ENCODE peak calls at places on chromosomes 4 and X, in four cellular contexts. One of them, this sample, is unnamed.

GRCh38 chrX:40176979-40177430 is 79.2 kb upstream of the BCOR start:
- DNase-seq in GM12878: no peak
- DNase-seq in IMR-90: no peak
- DNase-seq in K562: no peak
- DNase-seq in this sample: peak

GRCh38 chrX:72308566-72309296 is 3.0 kb upstream of the CITED1 start:
- DNase-seq in K562: peak
- DNase-seq in IMR-90: peak
- DNase-seq in GM12878: no peak
- DNase-seq in this sample: peak

GRCh38 chrX:114584983-114585842 is 1.3 kb downstream of the HTR2C start:
- DNase-seq in K562: no peak
- DNase-seq in IMR-90: no peak
- DNase-seq in GM12878: no peak
- DNase-seq in this sample: no peak

GRCh38 chr4:35105486-35105885 is 1138.8 kb downstream of the ARAP2 start:
- DNase-seq in K562: no peak
- DNase-seq in IMR-90: no peak
- DNase-seq in GM12878: no peak
- DNase-seq in this sample: no peak

GRCh38 chr4:122616910-122617596 is 3.8 kb downstream of the IL21 start:
- DNase-seq in GM12878: no peak
- DNase-seq in IMR-90: no peak
- DNase-seq in K562: no peak
- DNase-seq in this sample: no peak

GRCh38 chr4:33924239-33924638 is 2320.1 kb downstream of the ARAP2 start:
- DNase-seq in GM12878: no peak
- DNase-seq in IMR-90: peak
- DNase-seq in K562: no peak
- DNase-seq in this sample: peak

GRCh38 chr4:127352220-127352619 is 280.5 kb upstream of the INTU start:
- DNase-seq in IMR-90: no peak
- DNase-seq in GM12878: no peak
- DNase-seq in K562: no peak
- DNase-seq in this sample: no peak

GRCh38 chr4:39446842-39447573 is 11.7 kb downstream of the RPL9 start:
- DNase-seq in IMR-90: peak
- DNase-seq in GM12878: peak
- DNase-seq in K562: no peak
- DNase-seq in this sample: peak

GRCh38 chrX:84099120-84099519 is 88.9 kb downstream of the RPS6KA6 start:
- DNase-seq in K562: no peak
- DNase-seq in IMR-90: no peak
- DNase-seq in GM12878: no peak
- DNase-seq in this sample: no peak

GRCh38 chr4:163548481-163549243 is 54.2 kb downstream of the TMA16 start:
- DNase-seq in K562: peak
- DNase-seq in GM12878: no peak
- DNase-seq in IMR-90: peak
- DNase-seq in this sample: peak

GRCh38 chr4:10369517-10369916 is 87.7 kb downstream of the ZNF518B start:
- DNase-seq in GM12878: no peak
- DNase-seq in K562: no peak
- DNase-seq in IMR-90: no peak
- DNase-seq in this sample: no peak

GRCh38 chrX:10649286-10649685 is 28.9 kb upstream of the MID1 start:
- DNase-seq in K562: no peak
- DNase-seq in IMR-90: peak
- DNase-seq in GM12878: no peak
- DNase-seq in this sample: no peak

GRCh38 chr4:4673070-4673469 is 131.2 kb upstream of the STX18 start:
- DNase-seq in IMR-90: no peak
- DNase-seq in K562: peak
- DNase-seq in GM12878: no peak
- DNase-seq in this sample: peak

GRCh38 chr4:107247738-107248137 is 211.6 kb upstream of the DKK2 start:
- DNase-seq in K562: no peak
- DNase-seq in IMR-90: no peak
- DNase-seq in GM12878: no peak
- DNase-seq in this sample: no peak

GRCh38 chr4:40046311-40046980 is 10.2 kb upstream of the N4BP2 start:
- DNase-seq in GM12878: no peak
- DNase-seq in K562: no peak
- DNase-seq in IMR-90: peak
- DNase-seq in this sample: peak

DNA sequence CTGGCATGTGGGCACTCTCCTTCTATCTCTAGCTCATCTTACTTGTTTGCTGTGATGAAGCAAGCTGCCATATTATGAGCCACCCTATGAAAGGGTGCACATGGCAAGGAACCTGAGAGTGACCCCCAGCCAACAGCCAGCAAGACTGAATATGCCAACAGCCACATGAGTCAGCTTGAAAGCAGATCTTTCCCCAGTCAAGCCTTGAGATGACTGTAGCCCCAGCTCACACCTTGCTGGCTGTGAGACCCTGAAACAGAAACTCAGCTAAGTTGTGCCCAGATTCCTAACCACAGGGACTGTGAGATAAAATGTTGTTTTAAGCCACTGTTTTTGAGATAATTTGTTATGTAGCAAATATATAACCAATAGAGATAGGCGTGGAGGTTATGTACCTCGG is 36.2 kb downstream of the KDM5C start:
- DNase-seq in K562: peak
- DNase-seq in GM12878: peak
- DNase-seq in IMR-90: peak
- DNase-seq in this sample: no peak
- TF ChIP-seq FOS in K562: no peak
- TF ChIP-seq FOS in GM12878: no peak
- TF ChIP-seq FOS in IMR-90: no peak
- TF ChIP-seq FOS in this sample: no peak

DNA sequence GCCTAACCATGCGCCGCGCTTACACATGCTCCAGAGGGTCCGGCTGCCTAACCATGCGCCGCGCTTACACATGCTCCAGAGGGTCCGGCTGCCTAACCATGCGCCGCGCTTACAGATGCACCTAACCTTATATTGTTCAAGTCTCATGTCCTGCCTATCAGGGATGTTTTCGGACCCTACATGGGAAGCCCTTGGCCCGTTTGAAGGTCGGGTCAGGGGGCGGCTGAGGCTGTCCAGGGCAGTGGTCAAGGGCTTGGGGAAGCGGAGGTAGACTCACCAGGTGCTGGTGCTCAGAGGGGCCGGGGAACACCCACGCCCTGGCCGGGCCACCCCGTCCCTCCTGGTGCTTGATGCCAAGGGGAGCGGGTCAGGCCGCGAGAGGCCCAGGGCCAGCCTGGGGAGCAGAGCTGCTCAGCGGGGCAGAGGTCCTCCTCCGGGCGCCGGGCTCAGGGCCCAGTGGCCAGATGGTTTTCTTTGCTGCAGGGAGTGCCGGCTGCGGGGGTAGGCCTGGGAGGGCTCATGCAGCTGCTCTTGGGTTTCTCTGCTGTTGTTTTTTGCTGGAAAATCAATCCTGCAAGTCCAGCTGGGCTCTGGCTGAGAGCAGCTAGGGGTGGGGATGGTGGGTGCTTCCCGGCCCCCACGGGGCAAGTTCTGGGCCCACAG is 35.4 kb upstream of the SPON2 start:
- DNase-seq in IMR-90: peak
- DNase-seq in K562: no peak
- DNase-seq in GM12878: no peak
- DNase-seq in this sample: no peak
- TF ChIP-seq FOS in IMR-90: no peak
- TF ChIP-seq FOS in K562: no peak
- TF ChIP-seq FOS in GM12878: no peak
- TF ChIP-seq FOS in this sample: no peak

GRCh38 chrX:1466971-1467561 is 14.4 kb upstream of the ASMTL start:
- DNase-seq in K562: no peak
- DNase-seq in GM12878: no peak
- DNase-seq in IMR-90: no peak
- DNase-seq in this sample: no peak

GRCh38 chrX:1464282-1465131 is 11.8 kb upstream of the ASMTL start:
- DNase-seq in GM12878: no peak
- DNase-seq in IMR-90: no peak
- DNase-seq in K562: no peak
- DNase-seq in this sample: no peak

GRCh38 chrX:1463581-1464281 is 11.0 kb upstream of the ASMTL start:
- DNase-seq in GM12878: no peak
- DNase-seq in K562: no peak
- DNase-seq in IMR-90: no peak
- DNase-seq in this sample: no peak

GRCh38 chrX:1466232-1466661 is 13.5 kb upstream of the ASMTL start:
- DNase-seq in IMR-90: no peak
- DNase-seq in K562: no peak
- DNase-seq in GM12878: no peak
- DNase-seq in this sample: no peak

DNA sequence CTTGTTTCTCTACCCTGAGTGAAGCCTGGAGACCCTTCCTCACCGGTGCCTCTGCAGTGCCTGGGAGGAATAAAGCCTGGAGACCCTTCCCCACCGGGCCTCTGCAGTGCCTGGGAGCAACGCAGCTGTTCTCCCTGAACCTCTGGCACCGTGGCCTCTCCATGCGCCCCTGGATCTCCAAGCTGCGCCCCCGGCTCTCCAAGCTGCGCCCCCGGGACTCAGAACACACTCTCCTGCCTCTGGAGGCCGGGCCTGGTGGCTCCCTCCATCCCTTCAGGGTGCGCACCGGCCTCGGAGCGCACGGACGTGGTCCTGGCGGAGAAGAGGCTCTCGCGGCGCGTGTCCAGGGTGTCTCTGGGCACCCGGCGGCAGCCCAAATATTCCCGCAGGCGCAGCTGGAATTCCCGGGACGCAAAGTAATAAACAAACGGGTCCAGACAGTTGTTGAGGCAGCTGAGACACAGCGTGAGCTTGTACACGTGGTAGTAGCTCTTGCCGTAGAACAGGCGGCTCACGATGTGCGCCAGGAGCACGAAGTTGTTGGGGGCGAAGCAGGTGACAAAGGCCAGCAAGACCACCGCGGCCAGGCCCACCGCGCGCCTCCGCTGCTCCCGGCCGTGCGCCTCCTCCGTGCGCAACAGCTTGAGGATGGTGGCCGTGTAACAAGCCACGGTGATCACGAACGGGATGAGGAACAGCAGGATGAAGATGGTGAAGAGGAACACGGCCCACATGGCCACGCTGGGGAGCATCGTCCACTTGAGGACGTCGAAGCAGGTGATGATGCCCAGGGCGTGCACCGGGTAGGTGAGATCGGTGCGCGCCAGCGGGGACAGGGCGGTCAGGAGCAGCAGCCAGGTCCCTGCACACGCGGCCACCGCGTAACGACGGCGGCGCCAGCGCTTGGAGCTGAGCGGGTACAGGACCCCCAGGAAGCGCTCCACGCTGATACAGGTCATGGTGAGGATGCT is 12.8 kb upstream of the ASMTL start:
- DNase-seq in K562: no peak
- DNase-seq in GM12878: no peak
- DNase-seq in IMR-90: no peak
- DNase-seq in this sample: no peak
- TF ChIP-seq FOS in K562: no peak
- TF ChIP-seq FOS in GM12878: no peak
- TF ChIP-seq FOS in IMR-90: no peak
- TF ChIP-seq FOS in this sample: no peak

DNA sequence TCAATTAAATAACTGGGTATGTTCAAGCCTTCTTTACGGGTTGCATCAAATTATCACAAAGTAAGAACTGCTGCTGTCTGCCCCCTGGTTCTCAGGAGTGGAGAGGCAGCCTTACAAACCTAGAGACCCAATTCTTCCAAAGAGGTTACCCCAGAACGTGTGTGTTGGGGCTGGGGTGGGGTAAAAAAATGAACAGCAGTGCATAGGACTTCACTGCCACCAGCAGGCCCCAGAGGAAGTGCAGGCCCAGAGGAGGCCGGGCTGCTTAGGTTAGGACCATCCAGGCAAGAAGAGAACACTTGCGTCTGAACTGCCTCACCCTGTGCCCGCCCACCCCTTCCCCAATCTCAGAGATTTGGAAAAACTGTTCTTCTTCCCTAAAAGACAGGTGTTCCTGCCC is 1.5 kb upstream of the NWD2 start:
- DNase-seq in K562: no peak
- DNase-seq in GM12878: no peak
- DNase-seq in IMR-90: no peak
- DNase-seq in this sample: no peak
- TF ChIP-seq FOS in K562: no peak
- TF ChIP-seq FOS in GM12878: no peak
- TF ChIP-seq FOS in IMR-90: no peak
- TF ChIP-seq FOS in this sample: no peak

GRCh38 chr4:80199947-80200346 is 2.6 kb downstream of the PRDM8 start:
- DNase-seq in IMR-90: no peak
- DNase-seq in GM12878: no peak
- DNase-seq in K562: no peak
- DNase-seq in this sample: no peak

GRCh38 chr4:80197132-80197573 is at the start of gene PRDM8:
- DNase-seq in K562: no peak
- DNase-seq in IMR-90: peak
- DNase-seq in GM12878: no peak
- DNase-seq in this sample: no peak

GRCh38 chr4:80196259-80197131 is 808 bp upstream of the PRDM8 start:
- DNase-seq in K562: no peak
- DNase-seq in GM12878: no peak
- DNase-seq in IMR-90: peak
- DNase-seq in this sample: no peak

GRCh38 chr4:80199004-80199579 is 1.8 kb downstream of the PRDM8 start:
- DNase-seq in GM12878: no peak
- DNase-seq in IMR-90: no peak
- DNase-seq in K562: no peak
- DNase-seq in this sample: no peak

GRCh38 chr4:80197601-80198444 is 520 bp downstream of the PRDM8 start:
- DNase-seq in IMR-90: no peak
- DNase-seq in K562: no peak
- DNase-seq in GM12878: no peak
- DNase-seq in this sample: peak
- TF ChIP-seq FOS in IMR-90: no peak
- TF ChIP-seq FOS in K562: no peak
- TF ChIP-seq FOS in GM12878: no peak
- TF ChIP-seq FOS in this sample: no peak

DNA sequence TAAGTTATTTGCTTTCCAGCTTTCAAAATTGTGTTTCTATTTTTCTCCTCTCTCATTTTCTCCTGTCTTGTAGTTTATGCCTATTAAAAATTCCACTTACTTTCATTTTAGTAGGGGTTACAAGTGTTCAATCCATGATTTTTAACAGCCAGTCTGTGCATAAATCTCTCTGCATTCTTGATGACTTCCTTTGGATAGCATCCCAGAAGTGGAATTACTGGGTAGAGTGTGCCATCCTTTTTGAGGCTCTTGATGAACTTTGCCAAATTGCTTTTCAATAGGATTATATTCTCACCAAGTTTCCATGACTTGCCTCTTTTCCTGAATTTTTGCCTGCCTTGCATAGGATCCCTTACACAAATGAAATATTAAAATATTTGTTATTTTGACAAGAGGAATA is 58.5 kb downstream of the DIPK2B start:
- DNase-seq in K562: no peak
- DNase-seq in IMR-90: no peak
- DNase-seq in GM12878: no peak
- DNase-seq in this sample: no peak
- TF ChIP-seq FOS in K562: no peak
- TF ChIP-seq FOS in IMR-90: no peak
- TF ChIP-seq FOS in GM12878: no peak
- TF ChIP-seq FOS in this sample: no peak

GRCh38 chr4:150381026-150381425 is 200.9 kb upstream of the MAB21L2 start:
- DNase-seq in K562: no peak
- DNase-seq in IMR-90: no peak
- DNase-seq in GM12878: no peak
- DNase-seq in this sample: no peak
- TF ChIP-seq FOS in K562: no peak
- TF ChIP-seq FOS in IMR-90: no peak
- TF ChIP-seq FOS in GM12878: no peak
- TF ChIP-seq FOS in this sample: no peak

This sample was measured in endothelial cell of umbilical vein.